ENCODE peak calls at places on chromosome 10, in five cellular contexts. L is Peyer's patch, F is cardiac fibroblast, K is mammary epithelial cell, P is IMR-90. Z is an unnamed sample.

GRCh38 chr10:13608246-13608853 is 21.6 kb downstream of the PRPF18 start:
- DNase-seq in F (no peak), P (no peak), L (no peak), K (no peak), Z (no peak)

GRCh38 chr10:126124923-126125322 is 228.6 kb downstream of the FANK1 start:
- DNase-seq in F (no peak), P (peak), K (no peak), L (no peak), Z (no peak)

GRCh38 chr10:111579473-111579872 is 502.6 kb downstream of the ADRA2A start:
- DNase-seq in K (no peak), P (no peak), F (no peak), L (no peak), Z (no peak)

GRCh38 chr10:98273454-98273850 is 5.5 kb upstream of the LOXL4 start:
- DNase-seq in K (no peak), P (no peak), L (no peak), F (no peak), Z (no peak)

GRCh38 chr10:96878071-96878470 is 46.0 kb downstream of the LCOR start:
- DNase-seq in P (no peak), F (no peak), K (no peak), L (no peak), Z (no peak)

GRCh38 chr10:4353964-4354363 is 472.0 kb upstream of the AKR1E2 start:
- DNase-seq in P (peak), K (peak), F (peak), L (no peak), Z (no peak)

GRCh38 chr10:71134732-71135211 is 77.6 kb upstream of the UNC5B start:
- DNase-seq in L (no peak), F (no peak), P (no peak), K (no peak), Z (no peak)

GRCh38 chr10:114631678-114632417 is 26.2 kb downstream of the ABLIM1 start:
- DNase-seq in F (no peak), K (no peak), P (no peak), L (peak), Z (peak)

GRCh38 chr10:102743078-102743587 is 615 bp upstream of the WBP1L start:
- DNase-seq in P (no peak), F (no peak), L (no peak), K (no peak), Z (no peak)

GRCh38 chr10:113272511-113272910 is 280.3 kb upstream of the HABP2 start:
- DNase-seq in F (no peak), L (no peak), P (no peak), K (no peak), Z (no peak)

GRCh38 chr10:84563868-84564267 is 235.5 kb downstream of the CCSER2 start:
- DNase-seq in P (no peak), L (no peak), K (no peak), F (no peak), Z (peak)

GRCh38 chr10:24848169-24848688 is 104.2 kb downstream of the PRTFDC1 start:
- DNase-seq in P (peak), K (no peak), L (no peak), F (peak), Z (no peak)

GRCh38 chr10:97067716-97068391 is 117.9 kb downstream of the SLIT1 start:
- DNase-seq in K (no peak), F (no peak), L (no peak), P (no peak), Z (no peak)

GRCh38 chr10:122342293-122343134 is 32.0 kb upstream of the PLEKHA1 start:
- DNase-seq in K (peak), L (no peak), F (peak), P (peak), Z (peak)

GRCh38 chr10:70362357-70362756 is 20.1 kb downstream of the LRRC20 start:
- DNase-seq in P (no peak), L (no peak), F (no peak), K (no peak), Z (no peak)

GRCh38 chr10:81838950-81839349 is 36.0 kb upstream of the NRG3 start:
- DNase-seq in K (no peak), L (no peak), P (no peak), F (no peak), Z (no peak)

GRCh38 chr10:113543455-113543955 is 9.3 kb upstream of the HABP2 start:
- DNase-seq in F (no peak), L (no peak), K (no peak), P (no peak), Z (no peak)

GRCh38 chr10:12056758-12057157 is 12.0 kb upstream of the DHTKD1 start:
- DNase-seq in L (no peak), F (no peak), K (no peak), P (no peak), Z (no peak)

GRCh38 chr10:14389981-14390590 is 59.4 kb upstream of the FRMD4A start:
- DNase-seq in L (no peak), K (peak), F (no peak), P (no peak), Z (no peak)

GRCh38 chr10:73629165-73629564 is 12.1 kb downstream of the MYOZ1 start:
- DNase-seq in F (no peak), K (no peak), P (no peak), L (no peak), Z (no peak)

GRCh38 chr10:74491014-74491413 is 335.4 kb upstream of the KAT6B start:
- DNase-seq in F (no peak), K (no peak), P (no peak), L (no peak), Z (no peak)

GRCh38 chr10:98885380-98885779 is 350.3 kb downstream of the HPSE2 start:
- DNase-seq in K (no peak), L (no peak), P (no peak), F (no peak), Z (no peak)

GRCh38 chr10:127280446-127280845 is 84.1 kb upstream of the INSYN2A start:
- DNase-seq in P (no peak), K (no peak), L (no peak), F (no peak), Z (no peak)

GRCh38 chr10:104435822-104436221 is 82.2 kb downstream of the CFAP58 start:
- DNase-seq in K (peak), P (peak), L (no peak), F (no peak), Z (no peak)

GRCh38 chr10:105042906-105043552 is 401.9 kb downstream of the SORCS3 start:
- DNase-seq in K (no peak), F (no peak), L (no peak), P (no peak), Z (no peak)

GRCh38 chr10:71684356-71685173 is 35.0 kb downstream of the C10orf105 start:
- DNase-seq in L (no peak), K (no peak), F (no peak), P (no peak), Z (no peak)

GRCh38 chr10:103198648-103199047 is 5.6 kb upstream of the NT5C2 start:
- DNase-seq in L (no peak), P (no peak), F (no peak), K (no peak), Z (no peak)

GRCh38 chr10:689433-690226 is at the start of gene DIP2C:
- DNase-seq in P (peak), F (peak), K (peak), L (peak), Z (peak)

GRCh38 chr10:31262672-31263071 is 56.3 kb upstream of the ZEB1 start:
- DNase-seq in K (no peak), L (no peak), P (peak), F (peak), Z (no peak)

GRCh38 chr10:2463301-2463700 is 604.0 kb upstream of the PFKP start:
- DNase-seq in K (no peak), F (no peak), P (no peak), L (no peak), Z (no peak)

GRCh38 chr10:67473850-67474633 is 222.0 kb downstream of the CTNNA3 start:
- DNase-seq in F (no peak), L (no peak), P (no peak), K (no peak), Z (no peak)

GRCh38 chr10:67476201-67476600 is 219.8 kb downstream of the CTNNA3 start:
- DNase-seq in P (no peak), L (peak), K (no peak), F (no peak), Z (no peak)

GRCh38 chr10:67471022-67471421 is 225.0 kb downstream of the CTNNA3 start:
- DNase-seq in L (no peak), P (no peak), K (no peak), F (no peak), Z (no peak)
- H3K4me3 ChIP-seq in L (no peak), P (no peak), K (no peak), F (no peak), Z (no peak)

DNA sequence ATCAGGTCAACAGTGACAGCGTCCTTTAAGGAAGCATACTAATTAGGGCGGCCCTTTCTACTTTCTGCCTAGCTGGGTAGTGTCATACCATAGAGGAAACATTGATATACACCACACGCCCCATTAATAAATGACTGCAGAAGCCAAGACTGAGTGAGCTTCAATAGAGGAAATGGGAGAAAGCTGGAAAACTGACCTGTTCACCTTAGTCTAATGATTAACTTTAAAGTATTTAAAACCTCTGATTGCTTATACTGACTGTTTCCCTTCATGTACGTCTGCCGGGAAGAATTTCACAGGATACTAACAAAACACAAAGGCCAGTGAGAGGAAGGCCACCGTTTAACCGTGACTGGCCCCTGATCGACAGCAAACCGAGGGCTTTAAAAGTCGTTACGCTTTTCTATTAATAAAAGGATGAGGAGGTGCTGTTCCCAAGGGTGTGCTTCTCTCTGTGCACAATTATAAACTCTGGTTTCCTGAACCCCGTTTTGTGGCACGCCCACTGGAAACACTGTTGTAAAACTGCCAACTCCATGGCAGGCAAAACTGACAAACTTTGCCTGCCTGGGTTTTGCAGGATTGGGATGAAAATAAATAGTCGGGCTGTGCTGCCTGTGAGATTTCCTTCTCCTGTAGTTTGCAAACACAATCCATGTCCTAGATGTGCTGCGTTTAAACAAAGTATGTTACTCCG is 137.6 kb downstream of the NRP1 start:
- DNase-seq in F (no peak), L (peak), K (no peak), P (no peak), Z (no peak)
- H3K4me3 ChIP-seq in F (no peak), L (peak), K (no peak), P (no peak), Z (no peak)

GRCh38 chr10:60664859-60665258 is 113.4 kb upstream of the CDK1 start:
- DNase-seq in L (no peak), P (peak), K (no peak), F (peak), Z (no peak)
- H3K4me3 ChIP-seq in L (no peak), P (no peak), K (no peak), F (no peak), Z (no peak)

DNA sequence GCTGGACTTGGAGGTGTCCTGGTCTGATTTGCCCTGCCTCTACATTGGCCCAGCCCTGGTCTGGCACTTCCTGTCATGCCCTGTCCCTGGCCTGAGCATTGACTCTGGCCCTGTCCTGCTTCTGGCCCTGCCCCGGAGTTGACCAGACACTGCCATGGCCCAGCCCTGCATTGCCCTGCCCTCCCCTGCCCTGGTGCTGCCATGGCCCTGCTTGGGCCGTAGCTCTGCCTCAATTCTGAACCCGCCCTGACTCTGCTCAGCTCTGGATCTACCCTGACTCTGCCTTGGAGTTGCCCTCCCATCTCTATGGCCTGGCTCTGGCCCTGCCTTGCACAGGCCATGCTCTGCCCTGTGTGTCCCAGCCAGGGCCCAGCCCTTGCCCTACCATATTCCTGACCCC is 647.1 kb downstream of the ZNF37A start:
- DNase-seq in L (no peak), K (no peak), P (no peak), F (no peak), Z (no peak)
- H3K4me3 ChIP-seq in L (no peak), K (no peak), P (no peak), F (no peak), Z (no peak)

GRCh38 chr10:5446390-5446926 is 34.1 kb downstream of the NET1 start:
- DNase-seq in K (peak), F (peak), P (peak), L (peak), Z (peak)

GRCh38 chr10:5447611-5448071 is 35.3 kb downstream of the NET1 start:
- DNase-seq in K (peak), P (peak), F (peak), L (no peak), Z (no peak)

GRCh38 chr10:5445006-5445405 is 32.6 kb downstream of the NET1 start:
- DNase-seq in K (no peak), F (no peak), L (no peak), P (no peak), Z (peak)

GRCh38 chr10:5448333-5449048 is 36.1 kb downstream of the NET1 start:
- DNase-seq in F (no peak), K (no peak), P (no peak), L (no peak), Z (no peak)

DNA sequence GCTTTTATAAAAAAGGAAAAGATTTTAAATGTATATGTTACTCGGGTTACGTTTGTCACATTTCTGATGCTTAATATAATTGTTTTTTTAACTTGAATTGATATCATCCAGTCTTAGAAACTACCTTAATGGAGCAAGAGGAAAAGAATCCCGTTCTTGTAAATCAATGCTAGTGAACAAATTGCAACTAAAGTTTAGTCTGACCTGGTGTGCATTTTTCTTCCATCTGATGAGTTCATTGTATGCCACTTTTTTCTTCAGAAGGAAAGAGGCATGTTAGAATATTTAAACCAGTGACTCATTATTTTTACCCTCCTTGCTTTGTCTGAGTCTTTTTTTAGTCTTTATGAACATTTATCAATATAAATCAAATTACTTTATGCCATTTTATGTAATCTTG is 34.7 kb downstream of the NET1 start:
- DNase-seq in L (no peak), K (peak), F (peak), P (peak), Z (no peak)
- H3K4me3 ChIP-seq in L (peak), K (no peak), F (peak), P (peak), Z (peak)

DNA sequence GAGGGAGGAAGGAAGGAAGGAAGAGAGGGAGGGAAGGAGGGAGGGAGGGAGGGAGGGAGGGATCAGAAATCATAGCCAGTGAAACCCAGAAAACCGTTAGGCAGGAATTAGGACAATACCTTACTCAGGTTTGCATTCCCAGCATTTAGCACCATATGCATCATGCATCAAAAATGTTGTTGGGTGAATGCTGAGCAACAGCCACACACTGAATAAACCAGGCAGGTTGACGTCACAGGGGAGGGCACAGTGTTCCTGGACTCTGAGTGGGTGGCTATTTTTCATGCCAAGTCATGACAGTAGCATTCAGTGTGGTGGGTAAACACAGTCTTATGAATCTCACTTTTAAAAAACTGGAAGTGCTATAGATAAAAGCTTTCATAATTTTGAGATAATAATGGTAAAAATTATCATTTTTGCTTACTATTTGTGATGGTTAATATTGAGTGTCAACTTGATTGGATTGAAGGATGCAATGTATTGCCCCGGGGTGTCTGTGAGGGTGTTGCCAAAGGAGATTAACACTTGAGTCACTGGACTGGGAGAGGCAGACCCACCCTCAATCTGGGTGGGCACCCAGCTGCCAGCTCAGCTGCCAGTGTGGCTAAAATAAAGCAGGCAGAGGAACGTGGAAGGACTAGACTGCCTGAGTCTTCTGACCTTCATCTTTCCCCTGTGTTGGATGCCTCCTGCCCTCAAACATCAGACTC is 199.1 kb upstream of the PRKCQ start:
- DNase-seq in F (peak), K (peak), P (peak), L (no peak), Z (no peak)
- H3K4me3 ChIP-seq in F (no peak), K (peak), P (no peak), L (no peak), Z (no peak)

GRCh38 chr10:28248092-28248491 is 54.8 kb downstream of the MPP7 start:
- DNase-seq in K (peak), L (no peak), F (peak), P (peak), Z (no peak)
- H3K4me3 ChIP-seq in K (no peak), L (no peak), F (no peak), P (no peak), Z (no peak)

DNA sequence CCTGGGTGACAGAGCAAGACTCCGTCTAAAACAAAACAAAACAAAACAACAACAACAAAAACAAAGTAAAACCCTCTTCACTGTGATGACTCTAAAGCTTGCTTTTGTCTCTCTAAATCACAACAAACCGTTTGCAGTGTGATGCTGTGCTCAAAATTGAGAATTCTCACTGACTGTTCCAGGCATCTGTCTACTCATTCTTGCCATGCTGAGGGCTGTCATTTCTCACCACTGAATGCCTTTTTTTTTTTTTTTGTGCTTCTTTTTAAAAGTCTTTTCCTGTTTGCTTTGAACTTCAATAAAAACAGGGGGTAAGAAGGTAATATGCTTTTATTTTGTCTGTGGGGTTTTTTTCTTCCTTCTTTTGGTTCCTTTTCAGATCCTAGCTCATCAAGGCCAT is 10.4 kb downstream of the FAS start:
- DNase-seq in F (peak), K (no peak), P (no peak), L (no peak), Z (no peak)
- H3K4me3 ChIP-seq in F (peak), K (no peak), P (no peak), L (peak), Z (no peak)

Z was measured in thyroid gland.